ENCODE peak calls at places on chromosomes 13 and 19, in four cellular contexts. G is tibial nerve, I is sigmoid colon, A is stomach. E is an unnamed sample.

GRCh38 chr13:47484564-47484963 is 516.5 kb downstream of the SUCLA2 start:
- DNase-seq in G (no peak), I (no peak), A (no peak), E (peak)

GRCh38 chr13:60411983-60412382 is 15.0 kb downstream of the TDRD3 start:
- DNase-seq in G (no peak), I (no peak), A (no peak), E (no peak)

GRCh38 chr13:44439615-44440014 is 66.0 kb downstream of the SERP2 start:
- DNase-seq in G (no peak), I (no peak), A (no peak), E (no peak)

GRCh38 chr19:10780368-10780767 is 55.6 kb downstream of the TMED1 start:
- DNase-seq in G (no peak), I (peak), A (no peak), E (no peak)

GRCh38 chr19:54178581-54179261 is 5.8 kb upstream of the TMC4 start:
- DNase-seq in G (no peak), I (no peak), A (peak), E (no peak)

GRCh38 chr19:14473915-14474578 is 1.1 kb downstream of the PTGER1 start:
- DNase-seq in G (no peak), I (no peak), A (peak), E (no peak)

GRCh38 chr19:38506723-38507550 is 73.4 kb downstream of the RYR1 start:
- DNase-seq in G (no peak), I (peak), A (peak), E (peak)

GRCh38 chr13:104900186-104900817 is 1635.2 kb downstream of the EFNB2 start:
- DNase-seq in G (no peak), I (no peak), A (no peak), E (no peak)

GRCh38 chr19:35851213-35852028 is 883 bp downstream of the NPHS1 start:
- DNase-seq in G (no peak), I (no peak), A (no peak), E (no peak)

GRCh38 chr13:99980201-99981114 is 1.1 kb upstream of the ZIC2 start:
- DNase-seq in G (no peak), I (no peak), A (peak), E (no peak)

GRCh38 chr19:2381151-2381822 is 21.2 kb downstream of the TMPRSS9 start:
- DNase-seq in G (no peak), I (no peak), A (no peak), E (no peak)

GRCh38 chr13:45833663-45834062 is 17.9 kb downstream of the SIAH3 start:
- DNase-seq in G (no peak), I (no peak), A (no peak), E (no peak)

GRCh38 chr19:44704982-44705381 is 6.0 kb downstream of the CEACAM16 start:
- DNase-seq in G (no peak), I (no peak), A (no peak), E (no peak)

GRCh38 chr19:29016926-29017760 is 195.8 kb downstream of the UQCRFS1 start:
- DNase-seq in G (no peak), I (peak), A (no peak), E (no peak)
- TF ChIP-seq EP300 in G (no peak), I (no peak), A (no peak), E (no peak)

GRCh38 chr19:39708594-39708993 is 4.3 kb downstream of the LGALS14 start:
- DNase-seq in G (no peak), I (no peak), A (no peak), E (no peak)
- TF ChIP-seq EP300 in G (no peak), I (no peak), A (no peak), E (no peak)

GRCh38 chr19:17794412-17794730 is 567 bp upstream of the B3GNT3 start:
- DNase-seq in G (no peak), I (no peak), A (no peak), E (no peak)

GRCh38 chr19:17795495-17795856 is 538 bp downstream of the B3GNT3 start:
- DNase-seq in G (no peak), I (no peak), A (no peak), E (no peak)

GRCh38 chr19:17796013-17796837 is 1.3 kb downstream of the B3GNT3 start:
- DNase-seq in G (no peak), I (no peak), A (peak), E (peak)

GRCh38 chr19:17796838-17797168 is 1.9 kb downstream of the B3GNT3 start:
- DNase-seq in G (no peak), I (no peak), A (no peak), E (no peak)

DNA sequence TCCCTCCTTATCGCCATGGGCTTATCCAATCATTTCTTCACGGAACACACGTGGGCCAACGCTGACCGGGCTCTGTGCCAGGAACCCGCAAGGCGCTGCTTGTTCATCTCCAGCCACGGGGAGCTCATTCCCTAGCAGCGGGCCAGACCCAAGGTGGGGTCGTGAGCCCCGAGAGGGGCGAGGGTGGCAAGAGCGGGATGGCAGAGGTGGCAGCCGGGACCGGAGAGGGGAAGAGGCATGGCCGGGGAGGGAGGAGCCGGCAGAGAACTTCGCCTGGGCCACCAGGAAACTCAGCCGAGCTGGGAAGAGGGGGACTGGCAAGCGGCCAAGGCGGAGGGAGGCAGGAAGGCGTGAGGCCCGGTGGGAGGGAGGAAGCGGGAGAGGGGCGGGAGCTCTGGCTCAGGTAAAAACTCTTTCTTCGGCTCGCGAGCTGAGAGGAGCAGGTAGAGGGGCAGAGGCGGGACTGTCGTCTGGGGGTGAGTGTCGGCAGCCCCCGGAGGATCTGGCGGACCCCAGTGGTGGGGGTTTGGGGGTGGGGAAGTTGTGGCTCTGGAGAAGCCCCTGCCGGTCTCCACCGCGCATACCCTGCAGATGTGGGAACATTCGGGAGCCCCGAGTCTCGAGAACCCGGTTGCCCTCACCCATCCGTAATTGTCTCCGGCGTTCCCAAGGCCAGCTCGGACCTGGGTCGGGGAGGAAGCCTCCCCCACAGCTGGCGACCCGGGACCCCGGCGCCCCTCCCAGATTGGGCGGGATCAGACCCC is at the start of gene B3GNT3:
- DNase-seq in G (no peak), I (no peak), A (peak), E (peak)
- TF ChIP-seq EP300 in G (no peak), I (no peak), A (no peak), E (no peak)

GRCh38 chr13:90683711-90684131 is 663.8 kb upstream of the MIR17HG start:
- DNase-seq in G (no peak), I (no peak), A (no peak), E (no peak)
- TF ChIP-seq EP300 in G (no peak), I (no peak), A (no peak), E (no peak)

GRCh38 chr13:98280176-98280510 is 103.1 kb upstream of the RNF113B start:
- DNase-seq in G (no peak), I (no peak), A (no peak), E (no peak)
- TF ChIP-seq EP300 in G (no peak), I (no peak), A (no peak), E (no peak)

DNA sequence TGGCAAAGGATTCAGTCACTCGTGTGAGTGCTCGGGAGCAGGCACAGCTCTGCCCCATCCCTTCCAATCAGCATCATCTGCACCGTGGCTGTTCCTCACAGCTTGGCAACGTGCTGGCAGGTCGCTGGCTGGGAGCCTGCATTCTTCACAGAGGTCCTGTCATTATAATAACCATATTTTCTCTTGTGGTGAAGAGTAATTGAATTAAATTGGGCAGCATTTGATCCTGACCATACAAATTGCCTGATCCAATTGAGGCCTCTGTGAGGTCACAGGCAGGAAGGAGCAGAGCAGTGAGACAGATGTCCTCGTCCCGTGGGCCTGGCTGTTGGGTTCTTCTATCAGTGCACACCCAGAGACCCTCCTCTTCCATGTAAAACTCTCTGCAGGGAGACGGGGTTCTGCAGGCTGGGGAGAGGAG is 407.8 kb downstream of the COG6 start:
- DNase-seq in G (no peak), I (no peak), A (no peak), E (no peak)
- TF ChIP-seq EP300 in G (no peak), I (no peak), A (no peak), E (no peak)

DNA sequence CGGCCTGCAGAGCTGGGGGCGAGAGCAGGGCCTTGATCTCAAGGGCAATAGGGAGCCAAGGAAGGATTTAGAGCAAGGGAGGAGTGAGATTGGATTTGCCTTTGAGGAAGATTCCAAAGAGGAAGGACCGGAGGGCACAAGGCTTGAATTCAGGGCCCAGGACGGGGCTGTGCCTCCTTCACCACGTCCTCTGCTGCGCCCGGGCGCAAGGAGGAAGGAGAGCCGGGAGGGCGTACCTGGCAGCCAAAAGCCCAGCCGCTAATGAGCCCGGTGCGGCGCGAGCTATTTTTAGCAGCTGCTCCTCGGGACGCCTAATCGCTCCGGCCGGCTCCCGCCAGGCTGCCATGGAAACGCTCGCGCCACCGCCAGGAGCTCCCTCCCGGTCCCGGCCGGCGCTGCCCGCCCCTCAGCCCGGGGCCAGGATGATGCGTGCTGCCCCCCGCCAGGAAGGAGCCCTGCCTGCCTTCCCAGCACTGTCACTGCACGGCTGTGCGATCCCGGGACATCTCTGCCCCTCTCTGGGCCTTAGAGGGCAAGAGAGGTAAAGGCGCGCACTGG is 31.3 kb downstream of the TINCR start:
- DNase-seq in G (no peak), I (peak), A (peak), E (no peak)
- TF ChIP-seq EP300 in G (no peak), I (no peak), A (no peak), E (no peak)